ENCODE peak calls at places on chromosomes 5 and 9, in five cellular contexts. One of them, this sample, is unnamed.

GRCh38 chr9:89519393-89519805 is 21.5 kb upstream of the SEMA4D start:
- DNase-seq in breast epithelium: no peak
- DNase-seq in A549: no peak
- DNase-seq in transverse colon: no peak
- DNase-seq in lower lobe of right lung: no peak
- DNase-seq in this sample: no peak

GRCh38 chr9:97504381-97505216 is 3.1 kb downstream of the TMOD1 start:
- DNase-seq in A549: no peak
- DNase-seq in transverse colon: no peak
- DNase-seq in breast epithelium: no peak
- DNase-seq in lower lobe of right lung: no peak
- DNase-seq in this sample: no peak

GRCh38 chr5:23007226-23007625 is 154.1 kb upstream of the CDH12 start:
- DNase-seq in transverse colon: peak; percentile 71
- DNase-seq in lower lobe of right lung: no peak
- DNase-seq in breast epithelium: no peak
- DNase-seq in A549: no peak
- DNase-seq in this sample: no peak

GRCh38 chr5:10645671-10646070 is 81.8 kb downstream of the ANKRD33B start:
- DNase-seq in A549: no peak
- DNase-seq in lower lobe of right lung: no peak
- DNase-seq in breast epithelium: no peak
- DNase-seq in transverse colon: no peak
- DNase-seq in this sample: peak; percentile 12

GRCh38 chr5:94432499-94432898 is 185.9 kb downstream of the KIAA0825 start:
- DNase-seq in transverse colon: no peak
- DNase-seq in breast epithelium: no peak
- DNase-seq in lower lobe of right lung: no peak
- DNase-seq in A549: no peak
- DNase-seq in this sample: no peak

GRCh38 chr9:74493512-74493911 is 3.6 kb upstream of the RORB start:
- DNase-seq in transverse colon: no peak
- DNase-seq in breast epithelium: no peak
- DNase-seq in A549: no peak
- DNase-seq in lower lobe of right lung: no peak
- DNase-seq in this sample: no peak

GRCh38 chr5:86979801-86980510 is 287.7 kb upstream of the RASA1 start:
- DNase-seq in breast epithelium: no peak
- DNase-seq in transverse colon: no peak
- DNase-seq in lower lobe of right lung: no peak
- DNase-seq in A549: no peak
- DNase-seq in this sample: no peak

GRCh38 chr5:138647261-138647788 is 72.1 kb upstream of the HSPA9 start:
- DNase-seq in transverse colon: no peak
- DNase-seq in A549: no peak
- DNase-seq in lower lobe of right lung: no peak
- DNase-seq in breast epithelium: no peak
- DNase-seq in this sample: no peak

GRCh38 chr5:124206540-124206939 is 539.9 kb downstream of the ZNF608 start:
- DNase-seq in breast epithelium: no peak
- DNase-seq in lower lobe of right lung: no peak
- DNase-seq in A549: no peak
- DNase-seq in transverse colon: no peak
- DNase-seq in this sample: no peak

GRCh38 chr5:66889524-66889923 is 293.3 kb downstream of the MAST4 start:
- DNase-seq in lower lobe of right lung: no peak
- DNase-seq in breast epithelium: no peak
- DNase-seq in transverse colon: no peak
- DNase-seq in A549: no peak
- DNase-seq in this sample: no peak

GRCh38 chr5:114361724-114362196 is at the start of gene KCNN2:
- DNase-seq in transverse colon: peak; percentile 77
- DNase-seq in A549: peak; percentile 45
- DNase-seq in breast epithelium: peak; percentile 81
- DNase-seq in lower lobe of right lung: peak; percentile 69
- DNase-seq in this sample: peak; percentile 82

GRCh38 chr5:140312067-140312790 is 9.3 kb upstream of the PFDN1 start:
- DNase-seq in A549: no peak
- DNase-seq in lower lobe of right lung: no peak
- DNase-seq in breast epithelium: no peak
- DNase-seq in transverse colon: no peak
- DNase-seq in this sample: no peak

GRCh38 chr9:98897745-98898144 is 46.0 kb upstream of the COL15A1 start:
- DNase-seq in breast epithelium: no peak
- DNase-seq in transverse colon: no peak
- DNase-seq in lower lobe of right lung: no peak
- DNase-seq in A549: no peak
- DNase-seq in this sample: no peak

GRCh38 chr5:108884736-108885135 is 137.0 kb downstream of the FER start:
- DNase-seq in transverse colon: no peak
- DNase-seq in A549: no peak
- DNase-seq in lower lobe of right lung: no peak
- DNase-seq in breast epithelium: no peak
- DNase-seq in this sample: no peak

GRCh38 chr5:147509710-147510651 is at the start of gene DPYSL3:
- DNase-seq in breast epithelium: peak; percentile 60
- DNase-seq in lower lobe of right lung: peak; percentile 67
- DNase-seq in transverse colon: peak; percentile 54
- DNase-seq in A549: peak; percentile 13
- DNase-seq in this sample: peak; percentile 87

GRCh38 chr5:127785098-127785927 is 82.1 kb downstream of the CCDC192 start:
- DNase-seq in lower lobe of right lung: no peak
- DNase-seq in transverse colon: no peak
- DNase-seq in breast epithelium: no peak
- DNase-seq in A549: no peak
- DNase-seq in this sample: no peak

GRCh38 chr9:81671880-81672280 is 17.5 kb downstream of the TLE1 start:
- DNase-seq in breast epithelium: no peak
- DNase-seq in transverse colon: peak; percentile 77
- DNase-seq in lower lobe of right lung: peak; percentile 65
- DNase-seq in A549: no peak
- DNase-seq in this sample: no peak

GRCh38 chr5:107028938-107029337 is 641.8 kb downstream of the EFNA5 start:
- DNase-seq in transverse colon: no peak
- DNase-seq in lower lobe of right lung: no peak
- DNase-seq in A549: no peak
- DNase-seq in breast epithelium: no peak
- DNase-seq in this sample: no peak

GRCh38 chr5:61301820-61302563 is 30.1 kb upstream of the ZSWIM6 start:
- DNase-seq in lower lobe of right lung: peak; percentile 71
- DNase-seq in breast epithelium: peak; percentile 61
- DNase-seq in transverse colon: peak; percentile 66
- DNase-seq in A549: peak; percentile 90
- DNase-seq in this sample: peak; percentile 75

GRCh38 chr9:77793909-77794308 is 145.8 kb upstream of the GNA14 start:
- DNase-seq in breast epithelium: no peak
- DNase-seq in lower lobe of right lung: no peak
- DNase-seq in transverse colon: no peak
- DNase-seq in A549: no peak
- DNase-seq in this sample: no peak
- H3K27ac ChIP-seq in breast epithelium: no peak overlapping the region
- H3K27ac ChIP-seq in lower lobe of right lung: no peak overlapping the region
- H3K27ac ChIP-seq in transverse colon: peak overlapping the region; percentile 21
- H3K27ac ChIP-seq in A549: no peak overlapping the region
- H3K27ac ChIP-seq in this sample: peak overlapping the region; percentile 58

DNA sequence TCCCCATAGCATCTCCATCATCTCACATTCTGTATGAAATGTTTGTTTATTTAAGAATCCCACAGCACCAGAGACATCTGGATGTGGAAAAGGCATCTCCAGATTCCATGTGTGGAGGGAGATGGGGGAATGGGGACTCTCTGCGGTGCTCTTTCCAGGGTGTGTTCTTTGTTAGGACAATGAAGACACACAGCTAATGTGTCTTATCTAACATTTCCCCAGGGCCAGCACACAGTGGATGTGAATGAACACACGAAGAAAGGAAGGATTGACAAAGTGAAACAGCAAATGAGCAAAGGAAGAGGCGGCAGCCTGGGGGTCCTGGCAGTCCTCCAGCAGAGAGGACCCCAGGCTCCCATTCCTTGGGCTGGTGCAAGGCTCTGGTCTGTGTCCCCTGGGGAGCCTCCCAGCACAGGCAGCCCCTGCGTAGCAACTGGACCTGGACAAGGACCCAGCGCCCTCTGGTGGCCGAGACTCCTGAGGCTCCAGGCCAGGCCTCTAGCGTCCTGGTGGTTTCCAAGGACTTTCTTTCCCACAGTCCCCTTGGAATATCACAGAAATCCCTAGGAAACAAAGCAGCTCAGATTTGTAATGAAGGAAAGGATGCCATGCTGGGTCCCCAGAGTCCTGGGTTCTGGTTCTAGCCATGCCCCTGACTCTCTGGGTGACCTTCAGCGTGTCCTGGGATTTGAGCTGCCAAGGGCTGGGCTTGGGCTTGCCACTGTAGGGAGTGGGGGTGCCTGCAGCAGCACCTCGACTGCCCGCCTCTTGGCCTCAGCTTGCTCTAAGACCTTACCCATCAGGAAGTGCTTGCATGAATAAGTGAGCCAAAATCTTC is 3.5 kb upstream of the PDLIM7 start:
- DNase-seq in transverse colon: peak; percentile 91
- DNase-seq in lower lobe of right lung: peak; percentile 94
- DNase-seq in A549: peak; percentile 88
- DNase-seq in breast epithelium: peak; percentile 86
- DNase-seq in this sample: peak; percentile 94
- H3K27ac ChIP-seq in transverse colon: no peak overlapping the region
- H3K27ac ChIP-seq in lower lobe of right lung: peak overlapping the region; percentile 1
- H3K27ac ChIP-seq in A549: no peak overlapping the region
- H3K27ac ChIP-seq in breast epithelium: no peak overlapping the region
- H3K27ac ChIP-seq in this sample: no peak overlapping the region

GRCh38 chr9:40909821-40910220 is 218.7 kb downstream of the FOXD4L6 start:
- DNase-seq in breast epithelium: no peak
- DNase-seq in lower lobe of right lung: no peak
- DNase-seq in transverse colon: no peak
- DNase-seq in A549: no peak
- DNase-seq in this sample: no peak

GRCh38 chr9:40914772-40915659 is 213.5 kb downstream of the FOXD4L6 start:
- DNase-seq in A549: no peak
- DNase-seq in transverse colon: no peak
- DNase-seq in breast epithelium: no peak
- DNase-seq in lower lobe of right lung: no peak
- DNase-seq in this sample: no peak

GRCh38 chr9:40911647-40912046 is 216.8 kb downstream of the FOXD4L6 start:
- DNase-seq in A549: no peak
- DNase-seq in lower lobe of right lung: no peak
- DNase-seq in transverse colon: no peak
- DNase-seq in breast epithelium: no peak
- DNase-seq in this sample: no peak

GRCh38 chr9:40913928-40914673 is 214.4 kb downstream of the FOXD4L6 start:
- DNase-seq in A549: no peak
- DNase-seq in transverse colon: no peak
- DNase-seq in breast epithelium: no peak
- DNase-seq in lower lobe of right lung: no peak
- DNase-seq in this sample: no peak

GRCh38 chr9:40913096-40913719 is 215.3 kb downstream of the FOXD4L6 start:
- DNase-seq in lower lobe of right lung: no peak
- DNase-seq in breast epithelium: no peak
- DNase-seq in transverse colon: no peak
- DNase-seq in A549: no peak
- DNase-seq in this sample: no peak
- H3K27ac ChIP-seq in lower lobe of right lung: no peak overlapping the region
- H3K27ac ChIP-seq in breast epithelium: no peak overlapping the region
- H3K27ac ChIP-seq in transverse colon: no peak overlapping the region
- H3K27ac ChIP-seq in A549: no peak overlapping the region
- H3K27ac ChIP-seq in this sample: no peak overlapping the region

GRCh38 chr5:132417889-132418432 is 48.5 kb downstream of the SLC22A5 start:
- DNase-seq in A549: no peak
- DNase-seq in breast epithelium: no peak
- DNase-seq in lower lobe of right lung: no peak
- DNase-seq in transverse colon: no peak
- DNase-seq in this sample: no peak

GRCh38 chr5:132417010-132417439 is 47.5 kb downstream of the SLC22A5 start:
- DNase-seq in A549: no peak
- DNase-seq in transverse colon: no peak
- DNase-seq in lower lobe of right lung: no peak
- DNase-seq in breast epithelium: no peak
- DNase-seq in this sample: no peak

GRCh38 chr5:132418876-132419275 is 49.4 kb downstream of the SLC22A5 start:
- DNase-seq in lower lobe of right lung: no peak
- DNase-seq in breast epithelium: no peak
- DNase-seq in transverse colon: no peak
- DNase-seq in A549: no peak
- DNase-seq in this sample: no peak

GRCh38 chr5:132416306-132417009 is 46.9 kb downstream of the SLC22A5 start:
- DNase-seq in breast epithelium: no peak
- DNase-seq in transverse colon: no peak
- DNase-seq in A549: no peak
- DNase-seq in lower lobe of right lung: no peak
- DNase-seq in this sample: no peak

DNA sequence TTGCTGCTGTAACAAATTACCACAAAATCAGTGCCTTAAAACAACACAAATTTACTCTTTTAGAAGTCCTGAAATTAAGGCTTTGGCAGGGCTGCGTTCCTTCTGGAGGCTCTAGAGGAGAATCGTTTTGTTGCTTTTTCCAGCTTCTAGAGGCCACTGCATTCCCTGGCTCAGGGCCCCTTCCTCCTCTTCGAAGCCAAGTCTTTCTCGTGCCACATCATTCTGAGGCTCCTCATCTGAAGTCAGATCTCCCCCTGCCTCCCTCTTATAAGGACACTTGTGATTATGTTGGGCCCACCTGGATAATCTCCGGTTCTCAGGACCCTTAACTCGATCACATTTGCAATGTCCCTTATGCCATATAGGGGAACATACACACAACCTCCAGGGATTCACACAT is 48.0 kb downstream of the SLC22A5 start:
- DNase-seq in A549: no peak
- DNase-seq in transverse colon: no peak
- DNase-seq in lower lobe of right lung: no peak
- DNase-seq in breast epithelium: no peak
- DNase-seq in this sample: no peak
- H3K27ac ChIP-seq in A549: no peak overlapping the region
- H3K27ac ChIP-seq in transverse colon: peak overlapping the region; percentile 99
- H3K27ac ChIP-seq in lower lobe of right lung: peak overlapping the region; percentile 59
- H3K27ac ChIP-seq in breast epithelium: peak overlapping the region; percentile 44
- H3K27ac ChIP-seq in this sample: peak overlapping the region; percentile 40

DNA sequence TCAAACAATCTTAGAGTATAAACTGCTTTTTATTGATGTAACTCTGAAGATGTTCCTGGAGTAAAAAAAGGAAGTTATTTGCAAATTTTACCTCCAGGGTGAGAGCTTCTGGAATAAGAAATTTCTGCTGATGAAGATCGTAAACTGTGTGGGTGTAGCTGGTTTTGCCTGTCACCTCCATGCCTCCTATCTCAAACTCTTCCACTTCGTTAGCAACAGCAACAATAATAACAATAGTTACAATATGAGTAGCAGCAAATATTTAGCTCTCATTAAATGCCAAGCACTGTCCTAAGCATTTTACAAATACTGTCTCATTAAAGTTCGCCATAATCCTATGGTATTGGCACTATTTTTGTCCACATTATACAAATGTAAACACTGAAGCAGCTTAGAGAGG is 57.9 kb downstream of the GCNT1 start:
- DNase-seq in breast epithelium: no peak
- DNase-seq in transverse colon: no peak
- DNase-seq in A549: no peak
- DNase-seq in lower lobe of right lung: no peak
- DNase-seq in this sample: no peak
- H3K27ac ChIP-seq in breast epithelium: no peak overlapping the region
- H3K27ac ChIP-seq in transverse colon: no peak overlapping the region
- H3K27ac ChIP-seq in A549: no peak overlapping the region
- H3K27ac ChIP-seq in lower lobe of right lung: no peak overlapping the region
- H3K27ac ChIP-seq in this sample: no peak overlapping the region

This sample was measured in suprapubic skin.